ENCODE peak calls at places on chromosomes 2 and 18, in eight cellular contexts. One of them, this sample, is unnamed.

GRCh38 chr2:47513981-47514520 is 111.1 kb downstream of the MSH2 start:
- DNase-seq in HCEC 1CT: no peak
- DNase-seq in HS-5: no peak
- DNase-seq in Right ventricle myocardium inferior: no peak
- DNase-seq in ovary: no peak
- DNase-seq in LoVo: no peak
- DNase-seq in GM10248: no peak
- DNase-seq in AG20443: no peak
- DNase-seq in this sample: no peak

GRCh38 chr18:41354151-41354550 is 600.9 kb upstream of the PIK3C3 start:
- DNase-seq in HCEC 1CT: no peak
- DNase-seq in HS-5: no peak
- DNase-seq in Right ventricle myocardium inferior: no peak
- DNase-seq in ovary: no peak
- DNase-seq in LoVo: no peak
- DNase-seq in GM10248: no peak
- DNase-seq in AG20443: no peak
- DNase-seq in this sample: no peak

GRCh38 chr18:31632356-31632755 is 40.7 kb downstream of the TTR start:
- DNase-seq in HCEC 1CT: no peak
- DNase-seq in HS-5: no peak
- DNase-seq in Right ventricle myocardium inferior: no peak
- DNase-seq in ovary: no peak
- DNase-seq in LoVo: no peak
- DNase-seq in GM10248: no peak
- DNase-seq in AG20443: no peak
- DNase-seq in this sample: no peak

GRCh38 chr2:4219571-4219970 is 516.2 kb downstream of the DCDC2C start:
- DNase-seq in HCEC 1CT: no peak
- DNase-seq in HS-5: no peak
- DNase-seq in Right ventricle myocardium inferior: no peak
- DNase-seq in ovary: no peak
- DNase-seq in LoVo: no peak
- DNase-seq in GM10248: no peak
- DNase-seq in AG20443: no peak
- DNase-seq in this sample: no peak

GRCh38 chr2:141329949-141330348 is 800.9 kb downstream of the LRP1B start:
- DNase-seq in HCEC 1CT: peak; percentile 85
- DNase-seq in HS-5: peak; percentile 31
- DNase-seq in Right ventricle myocardium inferior: no peak
- DNase-seq in ovary: no peak
- DNase-seq in LoVo: no peak
- DNase-seq in GM10248: no peak
- DNase-seq in AG20443: no peak
- DNase-seq in this sample: no peak

GRCh38 chr18:13984080-13984479 is 68.7 kb upstream of the MC2R start:
- DNase-seq in HCEC 1CT: no peak
- DNase-seq in HS-5: no peak
- DNase-seq in Right ventricle myocardium inferior: no peak
- DNase-seq in ovary: no peak
- DNase-seq in LoVo: no peak
- DNase-seq in GM10248: no peak
- DNase-seq in AG20443: no peak
- DNase-seq in this sample: no peak

GRCh38 chr2:1827686-1828085 is 83.4 kb upstream of the PXDN start:
- DNase-seq in HCEC 1CT: no peak
- DNase-seq in HS-5: no peak
- DNase-seq in Right ventricle myocardium inferior: no peak
- DNase-seq in ovary: no peak
- DNase-seq in LoVo: no peak
- DNase-seq in GM10248: no peak
- DNase-seq in AG20443: peak; percentile 50
- DNase-seq in this sample: no peak

GRCh38 chr2:94861308-94862152 is 9.7 kb upstream of the TEKT4 start:
- DNase-seq in HCEC 1CT: no peak
- DNase-seq in HS-5: no peak
- DNase-seq in Right ventricle myocardium inferior: peak; percentile 58
- DNase-seq in ovary: no peak
- DNase-seq in LoVo: no peak
- DNase-seq in GM10248: no peak
- DNase-seq in AG20443: peak; percentile 8
- DNase-seq in this sample: no peak

GRCh38 chr2:65834062-65834461 is 401.7 kb upstream of the SPRED2 start:
- DNase-seq in HCEC 1CT: no peak
- DNase-seq in HS-5: no peak
- DNase-seq in Right ventricle myocardium inferior: no peak
- DNase-seq in ovary: no peak
- DNase-seq in LoVo: no peak
- DNase-seq in GM10248: no peak
- DNase-seq in AG20443: no peak
- DNase-seq in this sample: no peak

GRCh38 chr2:207432471-207432870 is 97.3 kb upstream of the CREB1 start:
- DNase-seq in HCEC 1CT: peak; percentile 51
- DNase-seq in HS-5: peak; percentile 19
- DNase-seq in Right ventricle myocardium inferior: no peak
- DNase-seq in ovary: no peak
- DNase-seq in LoVo: no peak
- DNase-seq in GM10248: no peak
- DNase-seq in AG20443: peak; percentile 21
- DNase-seq in this sample: no peak

GRCh38 chr18:56615738-56616520 is 22.5 kb downstream of the TXNL1 start:
- DNase-seq in HCEC 1CT: no peak
- DNase-seq in HS-5: no peak
- DNase-seq in Right ventricle myocardium inferior: no peak
- DNase-seq in ovary: no peak
- DNase-seq in LoVo: no peak
- DNase-seq in GM10248: no peak
- DNase-seq in AG20443: no peak
- DNase-seq in this sample: no peak

GRCh38 chr2:231391981-231392380 is 3.5 kb upstream of the B3GNT7 start:
- DNase-seq in HCEC 1CT: no peak
- DNase-seq in HS-5: no peak
- DNase-seq in Right ventricle myocardium inferior: no peak
- DNase-seq in ovary: no peak
- DNase-seq in LoVo: no peak
- DNase-seq in GM10248: no peak
- DNase-seq in AG20443: no peak
- DNase-seq in this sample: peak; percentile 64

GRCh38 chr2:179354739-179355537 is 90.3 kb upstream of the SESTD1 start:
- DNase-seq in HCEC 1CT: peak; percentile 41
- DNase-seq in HS-5: no peak
- DNase-seq in Right ventricle myocardium inferior: no peak
- DNase-seq in ovary: no peak
- DNase-seq in LoVo: no peak
- DNase-seq in GM10248: no peak
- DNase-seq in AG20443: no peak
- DNase-seq in this sample: peak; percentile 5

GRCh38 chr2:138237657-138238384 is 263.7 kb upstream of the SPOPL start:
- DNase-seq in HCEC 1CT: no peak
- DNase-seq in HS-5: no peak
- DNase-seq in Right ventricle myocardium inferior: no peak
- DNase-seq in ovary: no peak
- DNase-seq in LoVo: no peak
- DNase-seq in GM10248: no peak
- DNase-seq in AG20443: no peak
- DNase-seq in this sample: no peak

This sample was measured in OCI-LY7.